ENCODE peak calls at places on chromosomes 5 and 9, in eight cellular contexts. T, L, E, M, I, O, Z and H are unnamed samples.

GRCh38 chr5:175749591-175749990 is 91.7 kb downstream of the HRH2 start:
- DNase-seq in T (no peak), L (peak), E (no peak), M (no peak), I (no peak), O (no peak), Z (no peak), H (no peak)

GRCh38 chr9:127177221-127177620 is 54.8 kb upstream of the ANGPTL2 start:
- DNase-seq in T (peak), L (no peak), E (no peak), M (peak), I (peak), O (peak), Z (no peak), H (no peak)

GRCh38 chr5:40877371-40877988 is 31.8 kb upstream of the C7 start:
- DNase-seq in T (no peak), L (peak), E (no peak), M (no peak), I (peak), O (no peak), Z (no peak), H (no peak)

GRCh38 chr5:160169326-160169725 is 50.1 kb upstream of the PWWP2A start:
- DNase-seq in T (peak), L (peak), E (no peak), M (no peak), I (peak), O (peak), Z (peak), H (peak)

GRCh38 chr5:116573617-116574431 is 799 bp downstream of the SEMA6A start:
- DNase-seq in T (no peak), L (peak), E (no peak), M (peak), I (peak), O (peak), Z (peak), H (peak)

GRCh38 chr9:90420714-90421513 is 221.7 kb downstream of the DIRAS2 start:
- DNase-seq in T (no peak), L (peak), E (no peak), M (no peak), I (no peak), O (no peak), Z (no peak), H (no peak)

GRCh38 chr5:144336619-144337018 is 165.9 kb downstream of the KCTD16 start:
- DNase-seq in T (no peak), L (no peak), E (no peak), M (no peak), I (no peak), O (no peak), Z (no peak), H (no peak)

GRCh38 chr5:123450641-123451421 is 27.6 kb upstream of the CEP120 start:
- DNase-seq in T (peak), L (no peak), E (no peak), M (no peak), I (peak), O (no peak), Z (peak), H (no peak)

GRCh38 chr9:126516936-126517750 is 96.6 kb upstream of the LMX1B start:
- DNase-seq in T (no peak), L (peak), E (peak), M (peak), I (peak), O (peak), Z (peak), H (peak)

GRCh38 chr5:180291234-180291940 is 496 bp downstream of the MAPK9 start:
- DNase-seq in T (no peak), L (no peak), E (peak), M (peak), I (no peak), O (no peak), Z (no peak), H (peak)

GRCh38 chr5:134177197-134178171 is 734 bp upstream of the SKP1 start:
- DNase-seq in T (peak), L (peak), E (no peak), M (peak), I (peak), O (peak), Z (peak), H (no peak)